ENCODE peak calls at places on chromosomes 7 and 10, in five cellular contexts. H is breast epithelium; R is CD4-positive, alpha-beta T cell; Z is AG04450; D is NB4. K is an unnamed sample.

GRCh38 chr10:1128649-1129048 is 72.5 kb downstream of the WDR37 start:
- DNase-seq in H (no peak), R (no peak), Z (no peak), D (no peak), K (no peak)

GRCh38 chr10:125005312-125006187 is 63.6 kb downstream of the ZRANB1 start:
- DNase-seq in H (no peak), R (no peak), Z (no peak), D (no peak), K (no peak)

GRCh38 chr7:2175514-2175913 is 57.2 kb downstream of the MAD1L1 start:
- DNase-seq in H (peak; percentile 48), R (no peak), Z (peak; percentile 91), D (no peak), K (no peak)

GRCh38 chr7:87003872-87004798 is 55.3 kb downstream of the ELAPOR2 start:
- DNase-seq in H (no peak), R (no peak), Z (no peak), D (no peak), K (no peak)

GRCh38 chr10:28631896-28632596 is 45.3 kb upstream of the BAMBI start:
- DNase-seq in H (no peak), R (no peak), Z (no peak), D (no peak), K (no peak)

GRCh38 chr10:1434912-1435692 is 302.2 kb downstream of the ADARB2 start:
- DNase-seq in H (no peak), R (no peak), Z (no peak), D (no peak), K (no peak)

GRCh38 chr10:84715911-84716310 is 387.5 kb downstream of the CCSER2 start:
- DNase-seq in H (no peak), R (no peak), Z (no peak), D (peak; percentile 61), K (peak; percentile 18)

GRCh38 chr7:26858735-26859134 is 5.7 kb downstream of the SKAP2 start:
- DNase-seq in H (peak; percentile 24), R (no peak), Z (no peak), D (no peak), K (no peak)

GRCh38 chr7:19713676-19714075 is 4.8 kb upstream of the POLR1F start:
- DNase-seq in H (no peak), R (peak; percentile 7), Z (peak; percentile 6), D (peak; percentile 69), K (peak; percentile 30)

GRCh38 chr7:151850484-151851159 is 26.3 kb downstream of the PRKAG2 start:
- DNase-seq in H (no peak), R (no peak), Z (no peak), D (peak; percentile 35), K (no peak)

GRCh38 chr10:105759741-105760140 is 1118.7 kb downstream of the SORCS3 start:
- DNase-seq in H (no peak), R (no peak), Z (no peak), D (no peak), K (no peak)

GRCh38 chr10:71357792-71358265 is 38.8 kb downstream of the SLC29A3 start:
- DNase-seq in H (no peak), R (no peak), Z (no peak), D (no peak), K (no peak)

GRCh38 chr7:5232874-5233273 is 42.8 kb downstream of the WIPI2 start:
- DNase-seq in H (no peak), R (no peak), Z (no peak), D (no peak), K (no peak)

GRCh38 chr7:5237286-5237685 is 45.5 kb upstream of the SLC29A4 start:
- DNase-seq in H (peak; percentile 66), R (no peak), Z (no peak), D (peak; percentile 75), K (no peak)

GRCh38 chr7:5243295-5243694 is 39.4 kb upstream of the SLC29A4 start:
- DNase-seq in H (no peak), R (no peak), Z (no peak), D (no peak), K (no peak)

GRCh38 chr7:5234852-5235831 is 45.1 kb downstream of the WIPI2 start:
- DNase-seq in H (no peak), R (no peak), Z (no peak), D (peak; percentile 44), K (no peak)

GRCh38 chr7:5238500-5238899 is 44.2 kb upstream of the SLC29A4 start:
- DNase-seq in H (no peak), R (no peak), Z (no peak), D (no peak), K (no peak)
- TF ChIP-seq CTCF in H (no peak), R (no peak), Z (no peak), D (no peak), K (no peak)

DNA sequence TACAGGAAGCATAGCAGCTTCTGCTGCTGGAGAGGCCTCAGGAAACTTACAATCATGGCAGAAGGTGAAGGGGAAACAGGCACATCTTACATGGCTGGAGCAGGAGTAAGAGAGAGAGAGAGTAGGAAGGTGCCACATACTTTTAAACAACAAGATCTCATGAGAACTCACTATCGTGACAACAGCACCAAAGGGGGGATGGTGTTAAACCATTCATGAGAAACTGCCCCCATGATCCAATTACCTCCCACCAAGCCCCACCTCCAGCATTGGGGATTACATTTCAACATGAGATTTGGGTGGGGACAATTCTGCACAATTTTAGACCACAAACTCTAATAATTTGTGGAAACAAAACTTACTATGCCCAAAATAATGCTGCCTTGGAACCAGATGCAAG is 16.8 kb upstream of the ARMC3 start:
- DNase-seq in H (no peak), R (no peak), Z (no peak), D (no peak), K (no peak)
- TF ChIP-seq CTCF in H (no peak), R (no peak), Z (no peak), D (no peak), K (no peak)

GRCh38 chr10:67506083-67506756 is 189.8 kb downstream of the CTNNA3 start:
- DNase-seq in H (no peak), R (no peak), Z (no peak), D (peak; percentile 13), K (no peak)
- TF ChIP-seq CTCF in H (no peak), R (no peak), Z (no peak), D (no peak), K (no peak)

GRCh38 chr10:120490288-120490687 is 33.3 kb downstream of the PLPP4 start:
- DNase-seq in H (no peak), R (no peak), Z (no peak), D (no peak), K (no peak)

GRCh38 chr10:120493411-120494312 is 36.6 kb downstream of the PLPP4 start:
- DNase-seq in H (no peak), R (no peak), Z (no peak), D (no peak), K (no peak)

GRCh38 chr10:120492366-120492765 is 35.3 kb downstream of the PLPP4 start:
- DNase-seq in H (no peak), R (no peak), Z (no peak), D (no peak), K (no peak)

GRCh38 chr10:120494313-120494710 is 37.3 kb downstream of the PLPP4 start:
- DNase-seq in H (no peak), R (no peak), Z (no peak), D (no peak), K (no peak)

GRCh38 chr10:120495226-120495625 is 38.2 kb downstream of the PLPP4 start:
- DNase-seq in H (no peak), R (no peak), Z (no peak), D (no peak), K (no peak)
- TF ChIP-seq CTCF in H (no peak), R (no peak), Z (no peak), D (no peak), K (no peak)

GRCh38 chr7:29851487-29851886 is 45.2 kb downstream of the WIPF3 start:
- DNase-seq in H (no peak), R (no peak), Z (no peak), D (no peak), K (no peak)

GRCh38 chr7:29853072-29853471 is 46.8 kb downstream of the WIPF3 start:
- DNase-seq in H (no peak), R (no peak), Z (no peak), D (no peak), K (no peak)

GRCh38 chr7:29853775-29854174 is 47.5 kb downstream of the WIPF3 start:
- DNase-seq in H (no peak), R (no peak), Z (no peak), D (no peak), K (no peak)

GRCh38 chr7:29852457-29852856 is 46.1 kb downstream of the WIPF3 start:
- DNase-seq in H (no peak), R (no peak), Z (no peak), D (no peak), K (no peak)

DNA sequence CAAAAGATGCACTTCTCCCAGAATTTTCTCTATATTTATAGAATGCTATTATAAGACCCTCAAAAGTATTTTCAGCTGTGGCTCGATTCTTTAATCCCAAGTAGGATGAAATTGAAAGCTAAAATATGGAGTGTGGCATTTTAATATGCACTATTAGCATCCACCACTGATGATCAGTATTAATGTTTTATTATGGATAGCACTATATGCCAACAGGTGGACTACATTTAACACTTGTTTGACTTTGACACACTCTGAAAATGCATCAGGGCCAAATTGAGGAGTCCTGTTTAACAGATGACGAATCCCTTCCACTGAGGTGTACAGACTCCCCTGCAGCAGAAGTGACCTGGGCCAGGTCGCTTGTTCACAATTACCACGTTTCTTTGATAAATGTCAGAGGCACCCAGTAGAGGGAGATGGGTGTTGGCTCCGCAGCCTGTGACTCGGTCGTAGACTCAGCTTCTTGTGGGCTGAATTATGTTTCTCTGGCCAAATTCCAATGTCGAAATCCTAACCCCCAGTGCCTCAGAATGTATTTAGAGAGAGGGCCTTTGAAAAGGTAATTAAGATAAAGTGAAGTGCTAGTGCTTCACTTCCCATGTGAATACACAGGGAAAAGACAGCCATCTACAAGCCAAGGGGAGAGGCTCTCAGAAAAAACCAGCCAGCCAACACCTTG is 48.1 kb downstream of the WIPF3 start:
- DNase-seq in H (no peak), R (no peak), Z (no peak), D (peak; percentile 25), K (no peak)
- TF ChIP-seq CTCF in H (no peak), R (no peak), Z (no peak), D (no peak), K (peak; percentile 18)

GRCh38 chr10:121753726-121754476 is 155.7 kb upstream of the FGFR2 start:
- DNase-seq in H (no peak), R (no peak), Z (no peak), D (peak; percentile 17), K (no peak)
- TF ChIP-seq CTCF in H (no peak), R (no peak), Z (peak; percentile 49), D (no peak), K (peak; percentile 35)

K was measured in progenitor cell of endocrine pancreas.